ENCODE peak calls at places on chromosomes 16 and 17, in nine cellular contexts. X, L, Z, M, J, F, Q, H and W are unnamed samples.

GRCh38 chr16:53991181-53992056 is 287.5 kb downstream of the FTO start:
- DNase-seq in F (peak), X (no peak), H (no peak), Z (no peak), M (no peak), Q (peak), J (peak), L (peak), W (no peak)

GRCh38 chr17:47776330-47777197 is 43.5 kb downstream of the TBX21 start:
- DNase-seq in H (no peak), X (no peak), J (peak), L (no peak), Z (no peak), M (peak), F (peak), Q (no peak), W (no peak)

GRCh38 chr17:70080541-70081347 is 5.7 kb downstream of the KCNJ16 start:
- DNase-seq in J (no peak), M (no peak), L (no peak), X (no peak), Q (no peak), Z (no peak), H (peak), F (peak), W (no peak)

GRCh38 chr16:79388396-79388795 is 212.1 kb downstream of the MAF start:
- DNase-seq in X (no peak), J (no peak), Q (no peak), M (no peak), Z (no peak), F (no peak), L (no peak), H (no peak), W (no peak)

GRCh38 chr17:79819534-79820276 is 19.5 kb downstream of the CBX4 start:
- DNase-seq in F (no peak), J (no peak), L (no peak), X (no peak), Q (no peak), Z (no peak), M (no peak), H (no peak), W (no peak)

GRCh38 chr16:54805648-54806047 is 125.0 kb upstream of the IRX5 start:
- DNase-seq in X (no peak), M (no peak), H (no peak), Z (no peak), Q (no peak), F (no peak), J (no peak), L (no peak), W (no peak)

GRCh38 chr16:4316732-4317461 is 1.0 kb downstream of the GLIS2 start:
- DNase-seq in X (no peak), J (peak), M (peak), Z (no peak), H (no peak), L (no peak), Q (peak), F (no peak), W (no peak)

GRCh38 chr17:80892900-80893603 is 98.6 kb upstream of the CHMP6 start:
- DNase-seq in X (no peak), L (no peak), H (no peak), Z (no peak), J (no peak), Q (no peak), F (peak), M (peak), W (peak)

GRCh38 chr17:2174471-2175293 is 119.8 kb downstream of the HIC1 start:
- DNase-seq in Q (peak), M (peak), J (peak), X (no peak), Z (peak), H (no peak), F (peak), L (peak), W (no peak)

GRCh38 chr16:56608876-56609462 is 585 bp downstream of the MT2A start:
- DNase-seq in H (no peak), X (no peak), M (peak), Q (no peak), L (no peak), J (peak), Z (no peak), F (no peak), W (no peak)

GRCh38 chr17:56144205-56144604 is 9.1 kb upstream of the ANKFN1 start:
- DNase-seq in L (no peak), Q (peak), J (no peak), M (no peak), Z (no peak), H (no peak), F (no peak), X (no peak), W (no peak)

GRCh38 chr17:66405836-66406679 is 103.6 kb downstream of the PRKCA start:
- DNase-seq in J (peak), L (no peak), Q (no peak), X (no peak), F (no peak), H (no peak), M (no peak), Z (no peak), W (no peak)

GRCh38 chr17:50883850-50884291 is 17.7 kb upstream of the TOB1 start:
- DNase-seq in L (no peak), J (peak), X (no peak), H (no peak), F (no peak), Q (peak), M (no peak), Z (no peak), W (no peak)

GRCh38 chr17:60757437-60757836 is 79.8 kb downstream of the BCAS3 start:
- DNase-seq in J (no peak), H (no peak), Z (no peak), L (no peak), X (no peak), Q (no peak), M (no peak), F (no peak), W (no peak)

GRCh38 chr17:27578718-27579085 is 52.3 kb upstream of the LGALS9 start:
- DNase-seq in H (no peak), F (peak), J (peak), M (no peak), X (no peak), Q (no peak), L (no peak), Z (no peak), W (no peak)

GRCh38 chr17:58300336-58300735 is 19.6 kb upstream of the MPO start:
- DNase-seq in Z (no peak), L (no peak), Q (no peak), X (no peak), H (peak), J (no peak), M (no peak), F (no peak), W (no peak)

GRCh38 chr16:1793578-1794220 is at the start of gene IGFALS:
- DNase-seq in M (no peak), J (peak), X (no peak), H (no peak), L (peak), F (no peak), Z (no peak), Q (peak), W (no peak)

GRCh38 chr16:47584464-47585225 is 123.5 kb downstream of the PHKB start:
- DNase-seq in X (no peak), M (no peak), Q (no peak), F (no peak), L (no peak), J (no peak), H (no peak), Z (no peak), W (no peak)

GRCh38 chr17:13513039-13513405 is 88.7 kb downstream of the HS3ST3A1 start:
- DNase-seq in Z (no peak), M (no peak), F (peak), X (no peak), Q (no peak), L (no peak), J (no peak), H (no peak), W (no peak)

GRCh38 chr17:2723505-2723996 is 12.0 kb upstream of the CLUH start:
- DNase-seq in Q (no peak), J (no peak), H (no peak), X (no peak), L (no peak), F (no peak), Z (no peak), M (no peak), W (no peak)

GRCh38 chr16:67926181-67926742 is 5.4 kb downstream of the CTRL start:
- DNase-seq in J (peak), X (no peak), Z (peak), M (no peak), L (peak), H (peak), Q (peak), F (peak), W (no peak)

GRCh38 chr17:57226793-57227192 is 29.5 kb upstream of the MSI2 start:
- DNase-seq in J (no peak), Q (no peak), L (no peak), F (no peak), X (no peak), H (no peak), M (no peak), Z (no peak), W (no peak)

GRCh38 chr16:28494141-28494851 is at the start of gene APOBR:
- DNase-seq in J (peak), Q (peak), F (no peak), H (peak), M (no peak), X (no peak), Z (no peak), L (no peak), W (peak)

GRCh38 chr17:13353590-13353989 is 248.1 kb downstream of the HS3ST3A1 start:
- DNase-seq in L (no peak), J (no peak), Z (no peak), Q (no peak), M (no peak), F (peak), H (no peak), X (peak), W (no peak)

GRCh38 chr17:29070795-29071194 is 27.9 kb downstream of the PIPOX start:
- DNase-seq in Z (no peak), F (no peak), Q (no peak), X (no peak), H (no peak), M (no peak), J (no peak), L (no peak), W (no peak)

GRCh38 chr16:29306953-29307597 is 99.4 kb downstream of the NPIPB11 start:
- DNase-seq in H (no peak), M (no peak), F (peak), X (no peak), Z (no peak), L (no peak), J (no peak), Q (no peak), W (no peak)

GRCh38 chr16:19908921-19909320 is 24.3 kb upstream of the GPRC5B start:
- DNase-seq in J (no peak), M (no peak), L (no peak), X (no peak), F (no peak), Z (no peak), Q (no peak), H (no peak), W (no peak)

GRCh38 chr17:74532115-74532514 is 840 bp upstream of the CD300LB start:
- DNase-seq in F (no peak), J (peak), H (peak), Q (peak), M (no peak), Z (no peak), X (peak), L (no peak), W (peak)

GRCh38 chr16:87661561-87661960 is 59.3 kb downstream of the JPH3 start:
- DNase-seq in J (no peak), X (no peak), F (peak), Q (no peak), L (no peak), H (no peak), Z (no peak), M (peak), W (no peak)

GRCh38 chr17:8964801-8965393 is 610 bp downstream of the PIK3R5 start:
- DNase-seq in H (no peak), M (no peak), F (no peak), Q (no peak), J (peak), X (no peak), L (no peak), Z (no peak), W (no peak)

GRCh38 chr16:49532873-49533272 is 159.3 kb downstream of the C16orf78 start:
- DNase-seq in X (no peak), Z (no peak), L (no peak), J (no peak), M (no peak), Q (no peak), H (no peak), F (no peak), W (no peak)

GRCh38 chr17:16446338-16446983 is 31.1 kb downstream of the TRPV2 start:
- DNase-seq in X (no peak), L (no peak), J (no peak), Q (no peak), Z (no peak), H (no peak), M (peak), F (no peak), W (no peak)

GRCh38 chr17:16448490-16448889 is 33.1 kb downstream of the TRPV2 start:
- DNase-seq in Q (no peak), Z (no peak), L (no peak), J (no peak), H (no peak), F (no peak), X (no peak), M (no peak), W (no peak)

GRCh38 chr17:16450028-16450427 is 34.7 kb downstream of the TRPV2 start:
- DNase-seq in L (no peak), Q (no peak), H (no peak), X (no peak), M (no peak), J (no peak), F (no peak), Z (no peak), W (no peak)

GRCh38 chr17:16449121-16449570 is 33.8 kb downstream of the TRPV2 start:
- DNase-seq in Q (no peak), Z (no peak), F (peak), L (no peak), X (no peak), H (no peak), M (no peak), J (no peak), W (no peak)

DNA sequence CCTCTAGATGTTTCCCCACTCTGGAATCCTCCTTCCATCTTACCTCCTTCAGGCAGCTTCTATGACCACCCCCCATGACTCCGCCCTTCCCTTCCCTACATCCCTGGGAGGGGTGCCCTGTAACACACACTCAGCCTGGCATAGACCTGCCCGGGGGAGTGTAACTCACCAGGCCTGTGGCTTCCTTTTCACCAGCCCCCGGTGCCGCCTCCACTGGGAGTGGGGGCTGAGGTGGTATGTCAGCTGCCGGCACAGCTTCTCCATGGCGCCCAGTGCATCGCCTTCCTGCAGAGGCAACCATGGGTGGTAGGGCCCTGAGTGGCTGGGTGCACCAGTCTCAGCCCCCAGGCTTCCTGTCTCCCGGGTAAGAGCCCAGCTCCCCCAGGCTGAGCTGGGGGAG is 32.3 kb downstream of the TRPV2 start:
- DNase-seq in Q (no peak), F (no peak), L (no peak), M (no peak), H (no peak), J (no peak), X (no peak), Z (no peak), W (no peak)
- TF ChIP-seq POLR2A in Q (no peak), F (no peak), L (no peak), M (no peak), H (no peak), J (no peak), X (no peak), Z (no peak), W (no peak)

GRCh38 chr17:596287-596686 is 118.4 kb downstream of the VPS53 start:
- DNase-seq in X (no peak), L (no peak), M (peak), H (no peak), Z (no peak), J (no peak), Q (peak), F (peak), W (peak)

GRCh38 chr17:601462-602303 is 113.0 kb downstream of the VPS53 start:
- DNase-seq in M (no peak), H (no peak), L (no peak), J (no peak), Z (no peak), F (peak), X (no peak), Q (no peak), W (peak)

GRCh38 chr17:602436-602835 is 112.2 kb downstream of the VPS53 start:
- DNase-seq in X (no peak), Q (no peak), Z (no peak), H (no peak), L (no peak), M (no peak), J (no peak), F (peak), W (peak)

GRCh38 chr17:600576-601301 is 113.9 kb downstream of the VPS53 start:
- DNase-seq in X (no peak), Z (no peak), H (no peak), M (no peak), J (no peak), L (no peak), F (peak), Q (no peak), W (peak)

DNA sequence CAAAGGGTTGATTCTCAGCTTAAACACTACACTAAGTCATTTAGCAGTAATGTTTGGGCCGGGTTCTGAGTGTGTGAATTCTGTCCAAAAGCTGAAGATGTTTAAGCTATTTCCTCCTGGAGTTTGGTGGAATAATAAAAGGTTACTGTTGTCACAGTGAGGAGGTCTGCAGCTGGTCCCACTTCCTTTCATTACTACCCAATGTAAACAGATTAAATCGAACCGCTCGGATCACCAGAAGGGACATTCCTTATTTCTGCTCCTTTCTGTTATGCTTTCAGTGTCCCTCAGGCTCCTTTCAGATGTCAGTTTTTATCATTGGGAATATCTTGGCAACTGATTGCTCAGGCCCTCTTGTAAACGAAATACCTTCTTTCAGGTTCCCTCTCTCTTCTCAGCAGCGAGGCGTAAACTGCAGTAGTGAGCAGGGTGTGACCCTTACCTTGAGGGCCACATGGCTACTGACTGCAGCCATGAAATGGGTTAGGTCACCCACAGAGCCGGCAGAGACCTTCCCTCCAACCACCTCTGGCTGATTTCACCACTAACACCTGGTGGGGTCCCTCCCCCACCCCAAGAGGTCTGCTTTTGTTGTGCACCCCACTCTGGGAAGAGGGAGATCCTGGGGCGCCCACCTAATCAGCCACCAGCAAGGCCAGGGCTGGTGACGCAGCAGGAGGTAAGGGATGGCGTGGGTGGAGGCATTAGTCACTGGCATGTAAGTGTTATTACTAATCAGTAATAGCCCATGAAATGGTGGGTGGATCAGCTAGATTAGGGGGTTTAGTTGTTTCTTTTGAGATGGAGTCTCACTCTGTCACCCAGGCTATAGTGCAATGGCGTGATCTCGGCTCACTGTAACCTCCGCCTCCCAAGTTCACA is 117.6 kb downstream of the VPS53 start:
- DNase-seq in M (peak), Z (no peak), Q (no peak), F (peak), X (no peak), H (no peak), L (no peak), J (no peak), W (peak)
- TF ChIP-seq CTCF in M (no peak), Z (no peak), Q (no peak), F (no peak), X (no peak), H (no peak), L (no peak), J (no peak), W (no peak)

DNA sequence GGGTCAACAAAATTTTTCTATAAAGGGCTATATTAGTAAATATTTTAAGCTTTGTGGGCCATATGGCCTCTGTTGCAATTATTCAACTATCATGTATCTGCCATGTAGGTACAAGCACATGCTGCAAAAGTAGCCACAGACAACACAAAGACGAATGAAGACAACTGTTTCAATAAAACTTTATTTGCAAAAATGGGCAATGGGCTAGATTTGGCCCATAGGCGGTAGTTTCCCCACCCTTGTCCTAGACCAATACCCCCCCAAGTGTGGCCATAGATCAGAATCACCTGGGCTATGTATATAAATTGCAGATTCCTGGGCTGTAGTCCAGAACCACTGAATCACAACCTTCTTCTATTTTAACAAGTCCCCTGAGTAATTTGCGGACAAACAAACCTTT is 331.0 kb upstream of the PSMD7 start:
- DNase-seq in L (no peak), H (no peak), Q (no peak), F (no peak), M (no peak), J (no peak), Z (no peak), X (no peak), W (no peak)
- H3K4me3 ChIP-seq in L (no peak), H (no peak), Q (no peak), F (no peak), M (no peak), J (no peak), Z (no peak), X (no peak), W (no peak)

GRCh38 chr17:45246338-45246737 is 15.6 kb downstream of the SPATA32 start:
- DNase-seq in H (no peak), J (no peak), L (no peak), Q (no peak), X (no peak), M (no peak), Z (no peak), F (no peak), W (no peak)

GRCh38 chr17:45246861-45247428 is 14.9 kb downstream of the SPATA32 start:
- DNase-seq in L (no peak), J (peak), H (no peak), Q (no peak), Z (no peak), M (peak), X (no peak), F (peak), W (no peak)

GRCh38 chr17:45244725-45245656 is 16.9 kb downstream of the SPATA32 start:
- DNase-seq in Q (no peak), F (no peak), J (no peak), L (no peak), Z (no peak), M (no peak), X (no peak), H (no peak), W (no peak)

GRCh38 chr17:45248132-45248936 is 13.6 kb downstream of the SPATA32 start:
- DNase-seq in Q (peak), J (peak), F (no peak), H (peak), M (peak), Z (no peak), L (peak), X (no peak), W (peak)

DNA sequence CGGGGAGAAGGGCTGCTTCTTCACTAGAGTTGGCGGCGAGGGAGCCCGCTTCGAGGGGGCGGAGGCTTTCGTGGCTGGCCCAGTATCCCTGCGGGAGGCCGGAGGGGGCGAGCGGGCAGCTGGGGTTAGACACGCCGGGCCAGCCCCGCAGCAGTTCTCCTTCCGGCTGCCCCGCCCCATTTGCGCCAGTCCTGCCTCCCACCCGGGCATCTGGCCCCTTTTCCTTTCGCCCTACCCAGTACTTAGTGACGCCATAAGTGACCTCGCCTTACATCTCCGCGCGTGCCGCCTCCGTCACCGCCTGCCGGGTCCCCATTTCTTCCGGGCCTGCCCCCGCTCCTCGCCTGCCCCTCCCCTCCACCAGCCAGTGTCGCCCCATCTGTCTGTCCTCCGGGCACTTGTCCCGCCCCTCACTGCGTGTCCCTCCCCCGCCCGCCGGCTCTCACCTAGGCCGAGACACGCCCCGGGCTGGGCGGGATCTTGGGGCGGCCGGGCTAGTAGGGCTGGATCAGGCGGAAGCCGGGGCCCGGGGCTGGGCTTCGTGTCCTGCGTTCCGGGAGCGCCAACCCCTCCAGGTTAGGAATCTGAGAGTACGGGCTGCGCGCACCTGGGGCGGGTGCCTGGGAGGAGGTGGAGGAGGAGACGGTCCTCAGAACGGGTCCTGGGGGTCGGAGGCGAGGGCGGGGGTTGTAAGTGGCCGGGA is 14.3 kb downstream of the SPATA32 start:
- DNase-seq in M (peak), H (peak), X (peak), Q (peak), F (peak), L (peak), Z (peak), J (peak), W (peak)
- TF ChIP-seq POLR2A in M (peak), H (peak), X (no peak), Q (peak), F (peak), L (peak), Z (peak), J (peak), W (no peak)